ENCODE peak calls at places on chromosomes 13 and 19, in nine cellular contexts. R, G, Z, N, M, D, A, U and Y are unnamed samples.

GRCh38 chr13:29676941-29677452 is 81.5 kb upstream of the SLC7A1 start:
- DNase-seq in A (peak; percentile 90), N (no peak), Z (no peak), D (no peak), G (peak; percentile 11), M (no peak), R (no peak), U (no peak), Y (no peak)

GRCh38 chr13:29423050-29423449 is 172.4 kb downstream of the SLC7A1 start:
- DNase-seq in M (no peak), R (no peak), U (no peak), N (no peak), A (no peak), G (no peak), D (no peak), Z (no peak), Y (no peak)

GRCh38 chr19:7293795-7294570 is at the start of gene INSR:
- DNase-seq in G (peak; percentile 79), M (peak; percentile 78), U (peak; percentile 87), D (peak; percentile 60), R (no peak), N (peak; percentile 21), A (peak; percentile 87), Z (peak; percentile 34), Y (peak; percentile 51)

GRCh38 chr13:95231393-95231792 is 69.9 kb downstream of the ABCC4 start:
- DNase-seq in U (no peak), N (no peak), Z (no peak), R (no peak), D (no peak), G (no peak), M (no peak), A (peak; percentile 39), Y (no peak)

GRCh38 chr19:49687566-49688316 is 1.7 kb upstream of the ADM5 start:
- DNase-seq in R (no peak), Z (no peak), A (no peak), M (no peak), G (no peak), U (no peak), D (no peak), N (no peak), Y (no peak)

GRCh38 chr13:112849500-112849899 is 119.5 kb upstream of the MCF2L start:
- DNase-seq in M (no peak), D (no peak), Z (no peak), N (no peak), U (no peak), G (peak; percentile 87), A (no peak), R (no peak), Y (no peak)

GRCh38 chr13:109479991-109480696 is 306.2 kb downstream of the IRS2 start:
- DNase-seq in D (no peak), R (no peak), G (peak; percentile 55), U (no peak), Z (no peak), M (no peak), A (peak; percentile 50), N (no peak), Y (no peak)

GRCh38 chr19:49716154-49716553 is 25.2 kb downstream of the CPT1C start:
- DNase-seq in N (no peak), M (no peak), U (no peak), G (no peak), A (no peak), Z (no peak), R (no peak), D (no peak), Y (no peak)

GRCh38 chr19:29596885-29597525 is 9.1 kb upstream of the POP4 start:
- DNase-seq in N (no peak), A (peak; percentile 34), U (no peak), D (no peak), M (no peak), G (peak; percentile 73), R (no peak), Z (no peak), Y (no peak)

GRCh38 chr13:110294146-110294545 is 12.8 kb downstream of the COL4A1 start:
- DNase-seq in A (no peak), Z (no peak), G (no peak), D (no peak), N (no peak), U (no peak), M (no peak), R (no peak), Y (no peak)

GRCh38 chr13:42113478-42113877 is 65.0 kb downstream of the DGKH start:
- DNase-seq in U (no peak), R (no peak), G (no peak), D (no peak), Z (no peak), A (no peak), N (no peak), M (no peak), Y (no peak)

GRCh38 chr19:49837009-49837310 is 14.0 kb upstream of the PTOV1 start:
- DNase-seq in Z (no peak), M (no peak), G (no peak), R (no peak), A (peak; percentile 43), N (no peak), U (no peak), D (no peak), Y (no peak)

GRCh38 chr13:80444240-80445015 is 103.5 kb upstream of the SPRY2 start:
- DNase-seq in U (no peak), Z (no peak), R (no peak), A (no peak), M (no peak), D (no peak), G (no peak), N (no peak), Y (no peak)

GRCh38 chr13:44300895-44301638 is 72.6 kb upstream of the SERP2 start:
- DNase-seq in R (no peak), Z (no peak), U (no peak), M (peak; percentile 35), N (no peak), G (peak; percentile 54), D (no peak), A (peak; percentile 93), Y (no peak)

GRCh38 chr13:63297162-63297561 is 1881.5 kb upstream of the PCDH20 start:
- DNase-seq in M (no peak), N (no peak), A (no peak), D (no peak), G (no peak), U (no peak), Z (no peak), R (no peak), Y (no peak)

GRCh38 chr19:19074172-19074905 is 10.5 kb downstream of the SLC25A42 start:
- DNase-seq in U (no peak), Z (no peak), N (no peak), G (no peak), A (no peak), M (no peak), R (no peak), D (no peak), Y (no peak)